ENCODE peak calls at places on chromosomes 6 and 20, in five cellular contexts. Z, F, X, R and D are unnamed samples. For H3K4me1, the result is how much of the 10 kb centered on the place peaks cover.

GRCh38 chr6:169073311-169073710 is 180.3 kb downstream of the THBS2 start:
- DNase-seq in R (no peak), F (no peak), Z (no peak), X (no peak), D (no peak)

GRCh38 chr6:109580519-109580918 is 97.5 kb upstream of the ZBTB24 start:
- DNase-seq in F (peak), Z (no peak), X (no peak), R (no peak), D (no peak)

GRCh38 chr6:166488081-166488685 is 98.3 kb downstream of the RAMACL start:
- DNase-seq in X (peak), Z (no peak), F (peak), R (no peak), D (peak)

GRCh38 chr20:58829531-58829941 is 21.2 kb downstream of the GNAS-AS1 start:
- DNase-seq in Z (no peak), X (no peak), F (no peak), R (no peak), D (peak)

GRCh38 chr20:4702562-4703280 is 19.0 kb upstream of the PRND start:
- DNase-seq in X (no peak), R (no peak), F (no peak), Z (no peak), D (no peak)

GRCh38 chr6:115885636-115886366 is 174.9 kb downstream of the FRK start:
- DNase-seq in F (no peak), Z (no peak), X (no peak), R (no peak), D (no peak)

GRCh38 chr20:4038047-4038459 is 22.7 kb upstream of the RNF24 start:
- DNase-seq in R (peak), F (peak), Z (no peak), X (peak), D (peak)

GRCh38 chr6:75611702-75612375 is 10.2 kb downstream of the SENP6 start:
- DNase-seq in X (no peak), F (no peak), Z (no peak), R (no peak), D (no peak)

GRCh38 chr6:34126419-34126818 is 19.5 kb downstream of the GRM4 start:
- DNase-seq in X (no peak), F (no peak), R (no peak), Z (no peak), D (no peak)

GRCh38 chr20:50583422-50584150 is 73.4 kb downstream of the PTPN1 start:
- DNase-seq in X (no peak), Z (no peak), F (no peak), R (no peak), D (no peak)

GRCh38 chr20:49346682-49347081 is 68.8 kb upstream of the ZNFX1 start:
- DNase-seq in X (no peak), Z (no peak), F (no peak), R (no peak), D (no peak)

GRCh38 chr6:135182993-135183531 is 2.0 kb downstream of the MYB start:
- DNase-seq in F (peak), Z (peak), R (peak), X (peak), D (no peak)

GRCh38 chr6:158057213-158057987 is 75.7 kb downstream of the SYNJ2 start:
- DNase-seq in X (no peak), R (no peak), F (no peak), Z (no peak), D (no peak)

GRCh38 chr6:120779441-120779840 is 554.8 kb downstream of the TBC1D32 start:
- DNase-seq in X (no peak), F (no peak), Z (peak), R (no peak), D (no peak)

DNA sequence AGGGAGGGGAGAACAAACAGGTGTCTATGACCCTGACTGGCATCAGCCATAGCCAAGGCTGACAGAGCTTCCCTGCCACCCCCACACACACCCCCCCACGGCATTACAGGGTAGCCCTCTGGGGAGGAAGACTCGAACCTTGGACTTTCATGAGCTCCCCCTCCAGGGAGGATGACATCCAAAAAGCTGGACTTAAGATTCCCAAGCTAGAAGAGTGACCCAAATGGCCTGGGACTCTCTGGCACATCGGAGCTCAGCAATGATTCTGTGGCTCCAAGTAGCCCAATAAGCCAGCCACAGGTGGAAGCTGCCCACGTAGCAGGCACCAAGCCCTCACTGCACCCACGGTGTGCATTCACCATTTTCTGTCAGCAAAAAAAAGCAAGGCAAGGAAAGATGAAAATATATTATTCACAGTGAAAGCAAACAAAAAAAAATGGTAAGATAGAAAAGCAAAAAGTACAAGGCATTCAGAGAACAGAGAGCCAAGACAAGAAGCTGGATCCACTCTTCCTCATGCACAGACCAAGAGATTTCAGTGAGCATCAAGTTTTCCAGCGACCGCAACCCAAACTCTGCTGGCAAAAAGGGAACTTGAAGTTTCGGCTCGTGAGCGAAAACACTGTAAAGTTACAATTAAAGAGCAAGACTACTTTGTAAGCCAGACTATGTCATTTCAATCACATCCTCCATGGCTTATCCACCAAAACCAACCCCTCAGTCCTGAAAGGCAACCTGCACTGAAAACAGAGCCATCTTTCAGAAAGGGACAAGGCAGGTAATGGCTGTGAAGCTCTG is 10.9 kb downstream of the JAG1 start:
- DNase-seq in R (no peak), F (no peak), X (no peak), Z (no peak), D (no peak)
- H3K4me1 ChIP-seq in R (under half), F (half or more), X (under half), Z (half or more), D (half or more)

GRCh38 chr20:53409177-53409576 is 184.5 kb downstream of the ZNF217 start:
- DNase-seq in Z (no peak), F (no peak), X (no peak), R (no peak), D (no peak)

GRCh38 chr20:53411129-53411528 is 182.5 kb downstream of the ZNF217 start:
- DNase-seq in Z (no peak), R (no peak), F (no peak), X (no peak), D (no peak)

GRCh38 chr20:53412600-53413187 is 180.9 kb downstream of the ZNF217 start:
- DNase-seq in Z (no peak), R (no peak), X (no peak), F (peak), D (no peak)

GRCh38 chr20:53408728-53409157 is 184.9 kb downstream of the ZNF217 start:
- DNase-seq in R (no peak), F (no peak), Z (no peak), X (no peak), D (no peak)

DNA sequence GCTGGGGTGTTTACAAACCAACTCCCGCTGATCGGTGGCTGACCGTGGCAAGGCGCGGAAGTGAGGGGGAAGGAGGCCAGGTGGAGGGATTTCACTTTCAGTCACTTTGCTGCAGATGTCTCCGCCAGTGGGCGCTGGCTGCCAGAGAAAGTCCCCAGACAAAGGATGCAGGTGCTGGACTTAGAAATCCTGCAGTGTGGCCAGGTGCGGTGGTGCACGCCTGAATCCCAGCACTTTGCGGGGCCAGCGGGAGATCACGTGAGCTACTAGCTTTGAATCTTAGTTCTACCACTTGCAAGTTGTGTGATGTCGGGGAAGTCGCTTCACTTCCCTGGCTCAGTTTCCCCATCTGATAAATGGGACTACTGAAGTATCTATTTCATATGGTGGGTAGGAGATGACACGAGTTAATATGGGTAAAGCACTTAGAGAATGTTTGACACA is 180.4 kb downstream of the ZNF217 start:
- DNase-seq in F (peak), X (peak), Z (no peak), R (peak), D (peak)
- TF ChIP-seq CTCF in F (peak), X (no peak), Z (peak), R (peak), D (no peak)

GRCh38 chr6:14451594-14452374 is 334.2 kb downstream of the CD83 start:
- DNase-seq in F (no peak), R (no peak), X (no peak), Z (no peak), D (no peak)
- H3K4me1 ChIP-seq in F (under half), R (half or more), X (under half), Z (under half), D (half or more)

GRCh38 chr6:111555041-111555440 is 50.6 kb downstream of the TRAF3IP2 start:
- DNase-seq in R (no peak), F (no peak), X (no peak), Z (no peak), D (no peak)
- TF ChIP-seq CTCF in R (no peak), F (no peak), X (no peak), Z (no peak), D (no peak)

GRCh38 chr20:46408281-46408731 is 1.9 kb upstream of the ELMO2 start:
- DNase-seq in X (no peak), R (no peak), Z (no peak), F (no peak), D (no peak)

GRCh38 chr20:46406986-46407670 is 713 bp upstream of the ELMO2 start:
- DNase-seq in R (no peak), F (peak), Z (peak), X (peak), D (peak)

GRCh38 chr20:46411637-46412036 is 5.2 kb upstream of the ELMO2 start:
- DNase-seq in R (no peak), F (no peak), Z (no peak), X (no peak), D (no peak)

GRCh38 chr20:46406200-46406985 is at the start of gene ELMO2:
- DNase-seq in R (peak), Z (peak), F (peak), X (peak), D (peak)

DNA sequence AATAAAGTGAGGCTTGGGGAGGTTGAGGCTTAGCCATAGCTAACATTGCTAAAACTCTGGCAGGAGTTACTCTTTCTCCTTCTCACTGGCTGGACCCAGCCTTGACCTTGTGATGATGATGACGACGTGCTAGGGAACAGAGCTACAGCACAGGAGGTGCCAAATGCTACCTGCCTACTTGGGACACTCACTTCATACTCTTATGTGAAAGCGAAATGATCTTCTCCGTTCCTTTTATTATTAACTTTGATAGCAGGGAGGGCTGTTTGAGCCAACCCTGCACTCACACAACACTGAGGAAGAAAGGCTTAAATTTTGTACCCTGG is 1.2 kb upstream of the ELMO2 start:
- DNase-seq in R (no peak), Z (no peak), X (no peak), F (no peak), D (no peak)
- H3K4me1 ChIP-seq in R (under half), Z (under half), X (under half), F (under half), D (under half)

GRCh38 chr20:41357424-41358163 is 9.0 kb downstream of the EMILIN3 start:
- DNase-seq in R (no peak), X (no peak), F (no peak), Z (no peak), D (no peak)
- TF ChIP-seq CTCF in R (no peak), X (no peak), F (no peak), Z (no peak), D (no peak)

GRCh38 chr20:53658327-53658726 is 64.7 kb upstream of the ZNF217 start:
- DNase-seq in X (no peak), Z (no peak), R (no peak), F (no peak), D (no peak)

GRCh38 chr20:53660947-53661381 is 67.3 kb upstream of the ZNF217 start:
- DNase-seq in F (no peak), Z (no peak), X (no peak), R (no peak), D (no peak)

GRCh38 chr20:53658973-53659372 is 65.3 kb upstream of the ZNF217 start:
- DNase-seq in R (no peak), Z (no peak), F (no peak), X (no peak), D (no peak)

GRCh38 chr20:53662595-53662994 is 69.0 kb upstream of the ZNF217 start:
- DNase-seq in Z (no peak), R (no peak), X (no peak), F (no peak), D (no peak)

DNA sequence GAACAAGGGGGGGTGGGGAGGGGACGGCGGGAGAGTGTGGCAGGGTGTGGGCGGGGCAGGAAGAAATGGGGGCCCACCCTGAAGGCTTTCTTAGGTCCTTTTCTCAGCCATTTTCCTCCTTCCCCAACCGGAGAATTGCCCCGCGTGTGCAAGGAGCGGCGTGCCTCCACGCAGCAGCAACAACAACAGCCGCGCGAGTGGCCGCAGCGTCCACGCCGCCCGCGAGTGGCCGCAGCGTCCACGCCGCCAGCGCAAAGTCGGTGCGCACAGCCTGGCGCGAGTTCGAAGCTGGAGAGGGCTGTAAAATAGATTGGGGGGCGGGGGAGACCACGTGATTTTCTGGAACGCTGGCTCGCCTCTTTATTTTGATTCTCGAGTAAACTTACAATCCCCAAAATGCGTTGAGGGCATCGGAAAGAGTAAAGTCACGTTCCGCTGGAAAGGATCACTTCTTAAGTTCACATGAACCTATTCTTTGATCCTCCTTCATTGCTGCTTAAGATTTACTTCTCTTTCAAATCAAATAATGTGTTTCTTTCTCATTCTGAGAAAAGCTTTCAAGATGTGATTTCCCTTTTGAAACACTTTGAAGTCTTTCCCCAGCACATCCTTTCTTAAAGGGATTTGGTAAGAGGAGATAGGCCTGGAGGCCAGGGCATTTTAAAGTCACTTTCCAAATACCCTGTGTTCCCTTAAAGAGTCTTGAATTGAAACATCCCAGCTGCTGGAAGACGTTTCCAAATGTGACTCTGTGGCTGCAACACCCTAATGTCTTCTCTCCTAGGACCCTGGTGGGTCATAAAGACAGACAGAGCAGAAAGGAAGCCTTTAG is 66.7 kb upstream of the ZNF217 start:
- DNase-seq in F (peak), Z (no peak), R (no peak), X (peak), D (peak)
- H3K4me1 ChIP-seq in F (under half), Z (under half), R (under half), X (under half), D (under half)